ENCODE peak calls at places on chromosomes 13 and 19, in six cellular contexts. One of them, this sample, is unnamed. For H3K4me1, the result is how much of the 10 kb centered on the place peaks cover.

GRCh38 chr13:99926014-99926731 is 45.4 kb downstream of the ZIC5 start:
- DNase-seq in BE2C: no peak
- DNase-seq in body of pancreas: peak
- DNase-seq in PC-3: peak
- DNase-seq in effector memory CD4-positive, alpha-beta T cell: no peak
- DNase-seq in CD8-positive, alpha-beta memory T cell: no peak
- DNase-seq in this sample: no peak

GRCh38 chr13:21326155-21327030 is 132.7 kb downstream of the ZDHHC20 start:
- DNase-seq in BE2C: peak
- DNase-seq in body of pancreas: no peak
- DNase-seq in PC-3: no peak
- DNase-seq in effector memory CD4-positive, alpha-beta T cell: no peak
- DNase-seq in CD8-positive, alpha-beta memory T cell: no peak
- DNase-seq in this sample: peak

GRCh38 chr19:21559444-21559843 is 54.0 kb downstream of the ZNF429 start:
- DNase-seq in BE2C: no peak
- DNase-seq in body of pancreas: no peak
- DNase-seq in PC-3: no peak
- DNase-seq in effector memory CD4-positive, alpha-beta T cell: no peak
- DNase-seq in CD8-positive, alpha-beta memory T cell: no peak
- DNase-seq in this sample: no peak

GRCh38 chr13:82358284-82358683 is 1524.0 kb downstream of the SLITRK1 start:
- DNase-seq in BE2C: no peak
- DNase-seq in body of pancreas: no peak
- DNase-seq in PC-3: peak
- DNase-seq in effector memory CD4-positive, alpha-beta T cell: no peak
- DNase-seq in CD8-positive, alpha-beta memory T cell: no peak
- DNase-seq in this sample: no peak

GRCh38 chr19:45342911-45343310 is 2.4 kb downstream of the KLC3 start:
- DNase-seq in BE2C: no peak
- DNase-seq in body of pancreas: no peak
- DNase-seq in PC-3: no peak
- DNase-seq in effector memory CD4-positive, alpha-beta T cell: no peak
- DNase-seq in CD8-positive, alpha-beta memory T cell: no peak
- DNase-seq in this sample: no peak

GRCh38 chr13:60329221-60329983 is 67.6 kb upstream of the TDRD3 start:
- DNase-seq in BE2C: peak
- DNase-seq in body of pancreas: peak
- DNase-seq in PC-3: peak
- DNase-seq in effector memory CD4-positive, alpha-beta T cell: no peak
- DNase-seq in CD8-positive, alpha-beta memory T cell: no peak
- DNase-seq in this sample: peak

GRCh38 chr19:9789066-9789465 is 20.5 kb upstream of the ZNF846 start:
- DNase-seq in BE2C: no peak
- DNase-seq in body of pancreas: no peak
- DNase-seq in PC-3: no peak
- DNase-seq in effector memory CD4-positive, alpha-beta T cell: no peak
- DNase-seq in CD8-positive, alpha-beta memory T cell: no peak
- DNase-seq in this sample: no peak

GRCh38 chr19:5001547-5002131 is 32.7 kb downstream of the KDM4B start:
- DNase-seq in BE2C: peak
- DNase-seq in body of pancreas: no peak
- DNase-seq in PC-3: peak
- DNase-seq in effector memory CD4-positive, alpha-beta T cell: no peak
- DNase-seq in CD8-positive, alpha-beta memory T cell: no peak
- DNase-seq in this sample: peak

GRCh38 chr13:43140985-43141384 is 117.6 kb downstream of the DNAJC15 start:
- DNase-seq in BE2C: no peak
- DNase-seq in body of pancreas: no peak
- DNase-seq in PC-3: no peak
- DNase-seq in effector memory CD4-positive, alpha-beta T cell: no peak
- DNase-seq in CD8-positive, alpha-beta memory T cell: no peak
- DNase-seq in this sample: no peak

GRCh38 chr13:108679989-108680388 is 50.6 kb downstream of the MYO16 start:
- DNase-seq in BE2C: no peak
- DNase-seq in body of pancreas: no peak
- DNase-seq in PC-3: no peak
- DNase-seq in effector memory CD4-positive, alpha-beta T cell: no peak
- DNase-seq in CD8-positive, alpha-beta memory T cell: no peak
- DNase-seq in this sample: no peak

GRCh38 chr13:99540530-99540929 is 39.3 kb downstream of the TM9SF2 start:
- DNase-seq in BE2C: no peak
- DNase-seq in body of pancreas: no peak
- DNase-seq in PC-3: no peak
- DNase-seq in effector memory CD4-positive, alpha-beta T cell: no peak
- DNase-seq in CD8-positive, alpha-beta memory T cell: no peak
- DNase-seq in this sample: no peak

GRCh38 chr19:49434907-49435577 is 6.3 kb downstream of the SLC17A7 start:
- DNase-seq in BE2C: no peak
- DNase-seq in body of pancreas: no peak
- DNase-seq in PC-3: no peak
- DNase-seq in effector memory CD4-positive, alpha-beta T cell: no peak
- DNase-seq in CD8-positive, alpha-beta memory T cell: no peak
- DNase-seq in this sample: no peak

GRCh38 chr13:18944501-18945068 is 237.0 kb downstream of the TUBA3C start:
- DNase-seq in BE2C: no peak
- DNase-seq in body of pancreas: no peak
- DNase-seq in PC-3: no peak
- DNase-seq in effector memory CD4-positive, alpha-beta T cell: no peak
- DNase-seq in CD8-positive, alpha-beta memory T cell: no peak
- DNase-seq in this sample: no peak

GRCh38 chr19:29446331-29446730 is 79.5 kb upstream of the VSTM2B start:
- DNase-seq in BE2C: no peak
- DNase-seq in body of pancreas: no peak
- DNase-seq in PC-3: no peak
- DNase-seq in effector memory CD4-positive, alpha-beta T cell: no peak
- DNase-seq in CD8-positive, alpha-beta memory T cell: no peak
- DNase-seq in this sample: no peak

GRCh38 chr13:75299913-75300862 is 181.8 kb downstream of the TBC1D4 start:
- DNase-seq in BE2C: no peak
- DNase-seq in body of pancreas: no peak
- DNase-seq in PC-3: peak
- DNase-seq in effector memory CD4-positive, alpha-beta T cell: no peak
- DNase-seq in CD8-positive, alpha-beta memory T cell: no peak
- DNase-seq in this sample: no peak

GRCh38 chr13:37345869-37346268 is 240.4 kb upstream of the CSNK1A1L start:
- DNase-seq in BE2C: no peak
- DNase-seq in body of pancreas: no peak
- DNase-seq in PC-3: no peak
- DNase-seq in effector memory CD4-positive, alpha-beta T cell: no peak
- DNase-seq in CD8-positive, alpha-beta memory T cell: no peak
- DNase-seq in this sample: no peak

GRCh38 chr19:37928527-37929286 is 21.7 kb downstream of the SIPA1L3 start:
- DNase-seq in BE2C: no peak
- DNase-seq in body of pancreas: no peak
- DNase-seq in PC-3: no peak
- DNase-seq in effector memory CD4-positive, alpha-beta T cell: no peak
- DNase-seq in CD8-positive, alpha-beta memory T cell: no peak
- DNase-seq in this sample: no peak

GRCh38 chr13:42876270-42876714 is 94.9 kb downstream of the FAM216B start:
- DNase-seq in BE2C: no peak
- DNase-seq in body of pancreas: no peak
- DNase-seq in PC-3: no peak
- DNase-seq in effector memory CD4-positive, alpha-beta T cell: no peak
- DNase-seq in CD8-positive, alpha-beta memory T cell: no peak
- DNase-seq in this sample: no peak

GRCh38 chr19:18379803-18380747 is 5.9 kb upstream of the GDF15 start:
- DNase-seq in BE2C: no peak
- DNase-seq in body of pancreas: peak
- DNase-seq in PC-3: peak
- DNase-seq in effector memory CD4-positive, alpha-beta T cell: no peak
- DNase-seq in CD8-positive, alpha-beta memory T cell: no peak
- DNase-seq in this sample: no peak

GRCh38 chr19:45305421-45305820 is 17.3 kb downstream of the CKM start:
- DNase-seq in BE2C: no peak
- DNase-seq in body of pancreas: no peak
- DNase-seq in PC-3: no peak
- DNase-seq in effector memory CD4-positive, alpha-beta T cell: no peak
- DNase-seq in CD8-positive, alpha-beta memory T cell: no peak
- DNase-seq in this sample: no peak

GRCh38 chr19:44587863-44588752 is 25.3 kb upstream of the IGSF23 start:
- DNase-seq in BE2C: no peak
- DNase-seq in body of pancreas: no peak
- DNase-seq in PC-3: peak
- DNase-seq in effector memory CD4-positive, alpha-beta T cell: no peak
- DNase-seq in CD8-positive, alpha-beta memory T cell: no peak
- DNase-seq in this sample: no peak

GRCh38 chr19:22527554-22527953 is 105.4 kb upstream of the ZNF98 start:
- DNase-seq in BE2C: no peak
- DNase-seq in body of pancreas: no peak
- DNase-seq in PC-3: no peak
- DNase-seq in effector memory CD4-positive, alpha-beta T cell: no peak
- DNase-seq in CD8-positive, alpha-beta memory T cell: no peak
- DNase-seq in this sample: no peak

GRCh38 chr13:100543872-100544602 is 44.6 kb downstream of the GGACT start:
- DNase-seq in BE2C: no peak
- DNase-seq in body of pancreas: no peak
- DNase-seq in PC-3: no peak
- DNase-seq in effector memory CD4-positive, alpha-beta T cell: no peak
- DNase-seq in CD8-positive, alpha-beta memory T cell: no peak
- DNase-seq in this sample: no peak

GRCh38 chr13:28622286-28622685 is 36.6 kb upstream of the POMP start:
- DNase-seq in BE2C: no peak
- DNase-seq in body of pancreas: peak
- DNase-seq in PC-3: no peak
- DNase-seq in effector memory CD4-positive, alpha-beta T cell: no peak
- DNase-seq in CD8-positive, alpha-beta memory T cell: no peak
- DNase-seq in this sample: no peak

GRCh38 chr13:30791354-30791921 is 56.1 kb downstream of the ALOX5AP start:
- DNase-seq in BE2C: peak
- DNase-seq in body of pancreas: peak
- DNase-seq in PC-3: no peak
- DNase-seq in effector memory CD4-positive, alpha-beta T cell: no peak
- DNase-seq in CD8-positive, alpha-beta memory T cell: no peak
- DNase-seq in this sample: no peak

DNA sequence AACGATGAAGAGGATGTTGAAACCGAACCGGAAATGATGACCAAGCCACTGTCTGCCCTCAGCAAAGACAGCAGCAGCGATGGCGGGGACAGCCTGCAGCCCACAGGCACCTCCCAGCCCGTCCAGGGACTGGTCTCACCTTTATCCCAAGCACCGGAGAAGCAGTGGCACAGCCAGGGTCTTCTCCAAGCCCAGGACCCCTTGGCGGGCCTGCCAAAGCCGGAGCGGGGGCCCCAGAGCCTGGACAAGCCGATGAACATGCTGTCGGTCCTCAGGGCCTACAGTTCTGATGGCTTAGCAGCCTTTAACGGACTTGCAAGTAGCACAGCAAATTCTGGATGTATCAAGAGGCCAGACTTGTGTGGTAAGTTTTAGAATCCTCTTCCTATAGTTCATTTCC is 177.0 kb downstream of the ZNF536 start:
- DNase-seq in BE2C: no peak
- DNase-seq in body of pancreas: no peak
- DNase-seq in PC-3: no peak
- DNase-seq in effector memory CD4-positive, alpha-beta T cell: no peak
- DNase-seq in CD8-positive, alpha-beta memory T cell: no peak
- DNase-seq in this sample: no peak
- H3K4me3 ChIP-seq in BE2C: no peak
- H3K4me3 ChIP-seq in body of pancreas: no peak
- H3K4me3 ChIP-seq in PC-3: no peak
- H3K4me3 ChIP-seq in effector memory CD4-positive, alpha-beta T cell: no peak
- H3K4me3 ChIP-seq in CD8-positive, alpha-beta memory T cell: no peak
- H3K4me3 ChIP-seq in this sample: no peak

GRCh38 chr19:1270168-1270853 is 1.2 kb downstream of the CIRBP start:
- DNase-seq in BE2C: no peak
- DNase-seq in body of pancreas: peak
- DNase-seq in PC-3: peak
- DNase-seq in effector memory CD4-positive, alpha-beta T cell: no peak
- DNase-seq in CD8-positive, alpha-beta memory T cell: no peak
- DNase-seq in this sample: no peak
- H3K4me1 ChIP-seq in BE2C: under half
- H3K4me1 ChIP-seq in body of pancreas: half or more
- H3K4me1 ChIP-seq in PC-3: half or more
- H3K4me1 ChIP-seq in effector memory CD4-positive, alpha-beta T cell: half or more
- H3K4me1 ChIP-seq in CD8-positive, alpha-beta memory T cell: half or more
- H3K4me1 ChIP-seq in this sample: half or more

DNA sequence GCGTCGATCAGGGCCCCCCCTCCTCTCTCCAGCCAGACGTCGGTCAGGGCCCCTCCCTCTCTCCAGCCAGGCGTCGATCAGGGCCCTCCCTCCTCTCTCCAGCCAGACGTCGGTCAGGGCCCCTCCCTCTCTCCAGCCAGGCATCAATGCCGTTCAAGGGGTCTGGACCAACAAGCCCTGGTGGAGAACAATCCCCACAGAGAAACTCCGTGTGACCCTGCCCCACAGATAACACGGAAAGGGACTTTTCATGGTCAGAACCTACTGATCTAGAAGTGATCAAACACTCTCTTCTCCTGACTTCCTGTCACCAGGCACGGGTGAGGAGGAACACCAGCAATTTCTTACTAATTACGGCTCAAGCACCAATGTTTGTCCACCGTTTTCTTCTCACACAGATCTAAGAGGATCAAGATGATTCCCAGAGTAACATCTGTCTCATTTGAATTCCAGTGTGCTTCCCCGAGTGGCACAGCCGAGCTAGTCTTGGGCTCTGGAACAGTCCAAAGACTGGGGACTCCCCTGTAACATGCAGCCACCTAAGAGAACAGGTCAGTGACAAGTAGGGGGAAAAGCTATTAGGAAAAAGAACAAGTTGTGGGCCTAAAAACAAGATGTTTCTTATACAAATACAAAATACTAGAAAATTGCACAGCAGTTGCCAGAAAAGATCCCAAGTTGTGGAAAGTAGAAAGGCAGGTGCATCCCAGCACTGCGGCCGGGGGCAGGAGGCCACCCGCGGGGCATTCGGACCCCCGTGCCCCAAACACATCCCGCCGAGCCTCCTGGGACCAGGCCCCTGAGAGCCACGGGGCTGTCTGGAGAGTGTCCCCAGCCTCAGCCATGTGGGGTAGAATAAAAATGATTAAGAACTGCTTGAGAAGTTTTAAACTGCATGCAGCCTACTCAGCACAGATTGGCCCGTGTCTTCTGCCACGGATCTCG is 11.7 kb downstream of the RASA3 start:
- DNase-seq in BE2C: peak
- DNase-seq in body of pancreas: no peak
- DNase-seq in PC-3: no peak
- DNase-seq in effector memory CD4-positive, alpha-beta T cell: no peak
- DNase-seq in CD8-positive, alpha-beta memory T cell: no peak
- DNase-seq in this sample: no peak
- H3K4me3 ChIP-seq in BE2C: no peak
- H3K4me3 ChIP-seq in body of pancreas: no peak
- H3K4me3 ChIP-seq in PC-3: no peak
- H3K4me3 ChIP-seq in effector memory CD4-positive, alpha-beta T cell: no peak
- H3K4me3 ChIP-seq in CD8-positive, alpha-beta memory T cell: peak
- H3K4me3 ChIP-seq in this sample: no peak

GRCh38 chr13:90311929-90312328 is 1035.6 kb upstream of the MIR17HG start:
- DNase-seq in BE2C: no peak
- DNase-seq in body of pancreas: no peak
- DNase-seq in PC-3: no peak
- DNase-seq in effector memory CD4-positive, alpha-beta T cell: no peak
- DNase-seq in CD8-positive, alpha-beta memory T cell: no peak
- DNase-seq in this sample: no peak
- H3K4me1 ChIP-seq in BE2C: under half
- H3K4me1 ChIP-seq in body of pancreas: under half
- H3K4me1 ChIP-seq in PC-3: under half
- H3K4me1 ChIP-seq in effector memory CD4-positive, alpha-beta T cell: under half
- H3K4me1 ChIP-seq in CD8-positive, alpha-beta memory T cell: under half
- H3K4me1 ChIP-seq in this sample: under half

GRCh38 chr19:31505596-31505910 is 156.3 kb upstream of the TSHZ3 start:
- DNase-seq in BE2C: no peak
- DNase-seq in body of pancreas: no peak
- DNase-seq in PC-3: no peak
- DNase-seq in effector memory CD4-positive, alpha-beta T cell: no peak
- DNase-seq in CD8-positive, alpha-beta memory T cell: no peak
- DNase-seq in this sample: no peak
- H3K4me3 ChIP-seq in BE2C: no peak
- H3K4me3 ChIP-seq in body of pancreas: no peak
- H3K4me3 ChIP-seq in PC-3: no peak
- H3K4me3 ChIP-seq in effector memory CD4-positive, alpha-beta T cell: no peak
- H3K4me3 ChIP-seq in CD8-positive, alpha-beta memory T cell: no peak
- H3K4me3 ChIP-seq in this sample: no peak

GRCh38 chr19:39157275-39157996 is 31.9 kb downstream of the PAK4 start:
- DNase-seq in BE2C: no peak
- DNase-seq in body of pancreas: no peak
- DNase-seq in PC-3: no peak
- DNase-seq in effector memory CD4-positive, alpha-beta T cell: no peak
- DNase-seq in CD8-positive, alpha-beta memory T cell: no peak
- DNase-seq in this sample: no peak
- H3K4me1 ChIP-seq in BE2C: under half
- H3K4me1 ChIP-seq in body of pancreas: half or more
- H3K4me1 ChIP-seq in PC-3: under half
- H3K4me1 ChIP-seq in effector memory CD4-positive, alpha-beta T cell: under half
- H3K4me1 ChIP-seq in CD8-positive, alpha-beta memory T cell: under half
- H3K4me1 ChIP-seq in this sample: under half